ENCODE peak calls at places on chromosomes 6 and 20, in five cellular contexts. X is H54, J is uterus, D is IMR-90, W is A549. G is an unnamed sample.

GRCh38 chr6:15227827-15228318 is 18.0 kb upstream of the JARID2 start:
- DNase-seq in X (no peak), J (no peak), D (no peak), W (no peak), G (no peak)

GRCh38 chr20:34111057-34111711 is 859 bp downstream of the EIF2S2 start:
- DNase-seq in X (no peak), J (no peak), D (peak), W (peak), G (no peak)

GRCh38 chr6:97586344-97586743 is 303.3 kb upstream of the MMS22L start:
- DNase-seq in X (no peak), J (no peak), D (peak), W (peak), G (no peak)

GRCh38 chr20:39630215-39630614 is 668.1 kb downstream of the DHX35 start:
- DNase-seq in X (no peak), J (no peak), D (no peak), W (no peak), G (no peak)

GRCh38 chr20:61930776-61931475 is 134.8 kb downstream of the TAF4 start:
- DNase-seq in X (no peak), J (no peak), D (no peak), W (no peak), G (no peak)

GRCh38 chr20:16647875-16648597 is 74.8 kb upstream of the KIF16B start:
- DNase-seq in X (no peak), J (no peak), D (no peak), W (no peak), G (no peak)

GRCh38 chr6:89970609-89971337 is 76.5 kb downstream of the GJA10 start:
- DNase-seq in X (no peak), J (no peak), D (peak), W (peak), G (no peak)

GRCh38 chr20:50870572-50871161 is 60.6 kb downstream of the ADNP start:
- DNase-seq in X (no peak), J (no peak), D (peak), W (no peak), G (no peak)

GRCh38 chr6:474454-475185 is 83.1 kb downstream of the IRF4 start:
- DNase-seq in X (no peak), J (no peak), D (no peak), W (no peak), G (peak)

GRCh38 chr6:124882580-124883393 is 79.5 kb upstream of the RNF217 start:
- DNase-seq in X (no peak), J (no peak), D (peak), W (peak), G (no peak)

GRCh38 chr6:45640081-45640491 is 262.4 kb upstream of the SUPT3H start:
- DNase-seq in X (no peak), J (no peak), D (peak), W (no peak), G (no peak)

GRCh38 chr6:40328376-40328987 is 258.7 kb downstream of the LRFN2 start:
- DNase-seq in X (no peak), J (no peak), D (no peak), W (peak), G (peak)

GRCh38 chr20:34922654-34923381 is 32.8 kb downstream of the GSS start:
- DNase-seq in X (peak), J (no peak), D (peak), W (peak), G (no peak)

GRCh38 chr20:5970381-5970780 is 19.9 kb downstream of the MCM8 start:
- DNase-seq in X (no peak), J (no peak), D (no peak), W (no peak), G (no peak)

GRCh38 chr20:52130406-52130805 is 61.2 kb downstream of the ZFP64 start:
- DNase-seq in X (no peak), J (no peak), D (peak), W (no peak), G (no peak)

GRCh38 chr6:167759206-167759605 is 67.5 kb upstream of the AFDN start:
- DNase-seq in X (no peak), J (no peak), D (no peak), W (no peak), G (no peak)

GRCh38 chr6:11419763-11420453 is 117.6 kb upstream of the TMEM170B start:
- DNase-seq in X (no peak), J (no peak), D (no peak), W (no peak), G (no peak)

GRCh38 chr6:129186988-129187387 is 304.1 kb downstream of the LAMA2 start:
- DNase-seq in X (no peak), J (no peak), D (peak), W (no peak), G (no peak)

GRCh38 chr6:13425971-13426931 is 61.1 kb downstream of the GFOD1 start:
- DNase-seq in X (peak), J (peak), D (peak), W (no peak), G (no peak)

GRCh38 chr6:83221302-83221701 is 28.1 kb downstream of the RWDD2A start:
- DNase-seq in X (no peak), J (no peak), D (peak), W (no peak), G (no peak)

GRCh38 chr6:104226798-104227444 is 632.8 kb downstream of the HACE1 start:
- DNase-seq in X (no peak), J (no peak), D (no peak), W (no peak), G (no peak)

GRCh38 chr20:45934046-45934586 is 367 bp upstream of the PCIF1 start:
- DNase-seq in X (peak), J (no peak), D (peak), W (peak), G (peak)

GRCh38 chr6:105669232-105669631 is 266.4 kb upstream of the PREP start:
- DNase-seq in X (no peak), J (no peak), D (no peak), W (no peak), G (no peak)

GRCh38 chr6:49923826-49924225 is 40.1 kb downstream of the DEFB114 start:
- DNase-seq in X (no peak), J (no peak), D (no peak), W (no peak), G (no peak)

GRCh38 chr20:51487525-51488279 is 54.8 kb downstream of the NFATC2 start:
- DNase-seq in X (peak), J (peak), D (peak), W (peak), G (no peak)

GRCh38 chr6:138605958-138606357 is 106.7 kb upstream of the NHSL1 start:
- DNase-seq in X (no peak), J (no peak), D (no peak), W (no peak), G (no peak)

GRCh38 chr6:122580731-122581130 is 29.5 kb upstream of the PKIB start:
- DNase-seq in X (no peak), J (no peak), D (no peak), W (no peak), G (no peak)

GRCh38 chr6:3960754-3961361 is 111.7 kb downstream of the FAM50B start:
- DNase-seq in X (no peak), J (no peak), D (peak), W (no peak), G (no peak)

GRCh38 chr6:106360989-106361430 is 493 bp downstream of the CRYBG1 start:
- DNase-seq in X (no peak), J (no peak), D (no peak), W (no peak), G (peak)

GRCh38 chr6:39217177-39217864 is 12.0 kb downstream of the KCNK5 start:
- DNase-seq in X (no peak), J (no peak), D (no peak), W (peak), G (peak)

GRCh38 chr20:21373436-21373835 is 23.9 kb downstream of the NKX2-4 start:
- DNase-seq in X (no peak), J (no peak), D (no peak), W (no peak), G (no peak)

GRCh38 chr6:136647363-136647763 is 97.1 kb upstream of the MAP7 start:
- DNase-seq in X (no peak), J (peak), D (peak), W (no peak), G (no peak)

GRCh38 chr6:12530345-12530744 is 186.2 kb upstream of the PHACTR1 start:
- DNase-seq in X (no peak), J (no peak), D (no peak), W (no peak), G (no peak)

GRCh38 chr20:62618622-62619529 is 23.4 kb upstream of the SLCO4A1 start:
- DNase-seq in X (no peak), J (no peak), D (no peak), W (no peak), G (peak)

GRCh38 chr6:154410619-154411044 is 54.0 kb upstream of the IPCEF1 start:
- DNase-seq in X (peak), J (peak), D (peak), W (peak), G (no peak)

GRCh38 chr20:45649312-45649863 is 18.3 kb upstream of the WFDC9 start:
- DNase-seq in X (no peak), J (no peak), D (no peak), W (no peak), G (no peak)

GRCh38 chr20:56629464-56630085 is 469 bp downstream of the TFAP2C start:
- DNase-seq in X (peak), J (no peak), D (no peak), W (no peak), G (no peak)
- TF ChIP-seq POLR2A in X (no peak), J (no peak), D (no peak), W (no peak), G (no peak)

DNA sequence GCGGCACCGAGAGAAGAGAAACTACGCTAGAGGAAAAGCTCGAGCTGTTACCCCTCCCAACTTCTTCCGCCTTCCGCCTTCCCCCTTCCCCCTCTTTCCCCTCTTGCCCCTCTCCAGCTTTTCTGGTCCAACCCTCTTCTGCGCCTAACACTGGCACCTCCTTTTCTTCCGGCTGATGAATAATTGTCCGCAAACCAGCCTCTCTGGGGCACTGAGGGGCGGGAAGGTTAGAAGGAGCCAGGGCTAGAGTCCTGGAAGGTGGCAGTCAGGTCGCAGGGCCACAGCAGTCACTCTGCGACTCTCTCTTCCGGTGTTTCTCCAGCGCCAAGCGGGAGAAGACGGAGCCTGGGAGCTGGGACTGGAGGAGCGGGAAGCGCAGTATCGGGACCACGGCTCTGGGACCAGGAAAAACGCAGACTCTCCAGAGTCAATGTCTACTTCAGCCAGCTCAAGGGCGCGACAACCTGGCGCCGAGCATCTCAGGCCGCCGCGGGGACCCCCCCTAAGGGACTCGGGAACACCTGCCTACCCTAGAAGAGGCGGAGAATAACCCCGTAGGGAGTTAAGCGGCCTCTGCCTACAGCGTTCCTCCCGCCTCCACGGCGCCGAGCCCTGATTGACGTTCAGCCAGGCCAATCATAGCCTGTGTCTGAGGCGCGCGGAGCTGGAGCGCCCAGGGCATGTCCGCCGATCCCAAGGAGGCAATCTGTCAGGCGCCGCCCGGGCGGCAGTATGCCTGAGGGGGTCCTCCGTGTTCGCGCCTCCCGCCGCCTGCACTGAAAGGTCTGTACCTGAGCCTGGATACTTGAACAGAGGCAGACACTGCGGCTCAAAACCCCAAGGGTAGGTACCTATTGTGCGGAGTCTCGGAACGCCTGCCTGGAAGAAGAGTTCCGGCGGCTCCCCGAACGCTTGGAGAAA is 40.4 kb downstream of the PSMB9 start:
- DNase-seq in X (peak), J (peak), D (peak), W (peak), G (peak)
- TF ChIP-seq POLR2A in X (peak), J (peak), D (no peak), W (peak), G (peak)

DNA sequence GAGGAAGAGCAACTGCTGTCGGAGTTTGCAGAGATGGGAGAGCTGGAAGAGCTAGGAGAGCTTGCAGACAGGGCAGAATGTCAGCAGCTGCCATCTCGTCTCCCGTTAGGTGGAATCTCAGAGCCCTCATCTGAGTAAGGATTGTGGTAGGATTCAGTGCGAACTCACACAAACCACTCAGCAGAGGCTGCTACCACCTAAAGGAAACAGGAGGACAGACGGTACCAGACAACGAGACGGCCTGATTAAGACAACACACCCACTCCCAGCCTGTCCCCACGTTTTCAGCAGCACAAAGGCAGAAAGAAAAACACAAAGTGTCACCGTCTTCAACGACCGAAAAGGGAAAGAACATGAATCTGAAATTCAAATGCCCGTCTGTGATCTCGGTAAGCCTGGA is 4.1 kb downstream of the LEMD2 start:
- DNase-seq in X (no peak), J (no peak), D (no peak), W (no peak), G (no peak)
- TF ChIP-seq POLR2A in X (no peak), J (no peak), D (no peak), W (no peak), G (no peak)

DNA sequence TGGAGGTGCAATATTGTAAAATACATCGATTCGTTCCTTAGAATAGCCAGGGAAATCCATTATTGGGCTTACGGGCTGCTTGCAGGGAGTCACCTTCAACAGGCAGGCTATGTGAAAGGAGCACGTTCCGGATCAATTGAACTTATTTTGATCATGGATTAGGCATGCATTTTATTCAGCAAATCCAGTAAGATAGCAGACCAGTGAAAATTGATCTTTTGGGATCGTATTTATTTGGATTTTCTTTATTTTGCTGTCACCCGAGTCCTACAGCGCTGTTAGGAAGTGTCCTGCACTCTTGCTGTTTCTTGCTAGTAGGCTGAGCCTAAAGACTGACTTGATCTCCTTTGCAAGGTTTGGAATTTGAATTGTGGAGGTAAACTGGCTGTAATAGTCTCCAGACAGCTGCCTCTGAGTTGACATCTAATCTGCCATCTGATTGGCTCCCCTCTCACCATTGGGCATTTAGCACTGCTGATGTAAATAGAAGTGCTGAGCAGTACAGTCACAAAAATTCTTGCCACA is 3.0 kb downstream of the ARID1B start:
- DNase-seq in X (peak), J (no peak), D (peak), W (peak), G (peak)
- TF ChIP-seq POLR2A in X (no peak), J (peak), D (peak), W (no peak), G (peak)

GRCh38 chr20:54173653-54174451 is at the start of gene CYP24A1:
- DNase-seq in X (peak), J (no peak), D (no peak), W (peak), G (no peak)
- TF ChIP-seq POLR2A in X (no peak), J (no peak), D (no peak), W (peak), G (no peak)

GRCh38 chr20:415820-416322 is 7.8 kb downstream of the RBCK1 start:
- DNase-seq in X (no peak), J (no peak), D (no peak), W (no peak), G (no peak)
- TF ChIP-seq POLR2A in X (no peak), J (no peak), D (no peak), W (no peak), G (no peak)

DNA sequence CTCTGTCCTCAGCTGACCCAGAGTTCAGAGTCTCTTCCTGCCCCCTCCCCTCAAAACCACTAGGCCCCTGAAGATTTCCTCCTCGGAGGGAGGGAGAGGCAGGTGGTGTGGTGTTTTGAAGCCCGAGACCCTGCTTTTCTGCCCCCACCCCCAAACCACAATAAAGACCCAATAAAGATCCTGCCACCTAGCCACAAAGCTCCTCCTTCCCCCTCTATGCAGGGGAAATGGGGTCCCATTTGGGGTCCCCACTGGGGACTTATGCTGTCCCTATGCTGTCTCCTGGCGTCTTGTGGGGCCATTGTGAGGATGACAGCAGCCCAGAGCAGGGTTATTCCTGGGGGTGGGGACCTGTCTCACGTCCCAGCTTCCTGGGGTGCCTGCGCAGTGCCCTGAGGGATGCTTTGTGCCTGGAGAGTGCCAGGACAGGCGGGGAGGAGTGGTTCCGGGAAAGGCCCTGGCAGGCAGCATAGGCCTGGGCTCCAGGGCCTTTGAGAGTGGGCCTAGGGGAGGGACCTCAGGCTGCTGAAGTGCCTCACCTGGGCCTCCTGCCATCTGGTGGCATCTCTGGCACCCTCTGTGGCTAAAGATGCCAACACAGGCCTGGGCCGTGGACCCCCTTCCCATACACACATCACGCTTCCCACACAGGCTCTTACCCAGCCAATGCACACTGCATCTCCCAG is 8.0 kb upstream of the ARMC12 start:
- DNase-seq in X (no peak), J (peak), D (no peak), W (no peak), G (peak)
- TF ChIP-seq POLR2A in X (no peak), J (no peak), D (no peak), W (no peak), G (no peak)

DNA sequence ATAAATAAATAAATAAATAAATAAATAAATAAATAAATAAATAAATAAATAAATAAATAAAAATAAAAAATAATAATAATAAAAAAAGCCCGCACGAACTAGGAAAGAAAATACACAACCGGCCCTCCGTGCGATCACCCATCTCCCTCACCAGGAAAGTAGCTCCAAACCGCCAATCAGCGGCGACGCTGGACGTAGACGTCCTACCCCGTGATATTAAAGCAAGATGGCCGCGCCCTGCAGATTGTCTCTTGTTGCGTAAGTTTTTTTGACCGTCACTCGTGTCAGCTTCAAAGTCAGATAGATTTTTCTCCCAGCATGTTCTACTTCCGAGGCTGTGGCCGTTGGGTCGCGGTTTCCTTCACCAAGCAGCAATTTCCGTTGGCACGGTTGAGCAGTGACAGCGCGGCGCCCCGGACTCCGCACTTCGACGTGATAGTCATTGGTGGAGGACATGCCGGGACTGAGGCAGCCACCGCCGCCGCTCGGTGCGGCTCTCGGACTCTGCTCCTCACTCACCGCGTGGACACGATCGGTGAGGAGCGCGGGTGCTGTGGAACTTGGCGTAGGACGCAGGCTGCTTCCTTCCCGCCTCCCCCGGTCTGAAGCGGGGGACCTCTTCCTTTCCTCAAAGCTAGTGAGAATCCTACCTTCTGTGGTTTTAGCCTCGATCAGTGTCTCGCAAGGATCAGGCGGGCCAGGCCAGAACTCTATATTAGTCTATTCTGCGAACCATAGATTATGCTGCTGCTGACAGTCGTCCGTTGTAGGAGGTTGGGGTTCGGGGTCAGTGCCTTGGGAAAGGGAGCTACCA is at the start of gene MTO1:
- DNase-seq in X (peak), J (peak), D (peak), W (peak), G (peak)
- TF ChIP-seq POLR2A in X (peak), J (peak), D (peak), W (peak), G (peak)

GRCh38 chr6:36443951-36444428 is 1.2 kb downstream of the KCTD20 start:
- DNase-seq in X (peak), J (no peak), D (peak), W (peak), G (no peak)

GRCh38 chr6:36443498-36443844 is 671 bp downstream of the KCTD20 start:
- DNase-seq in X (no peak), J (no peak), D (no peak), W (no peak), G (no peak)

GRCh38 chr6:36442083-36442670 is 477 bp downstream of the PXT1 start:
- DNase-seq in X (no peak), J (no peak), D (no peak), W (no peak), G (no peak)

GRCh38 chr6:36441307-36441894 is 1.3 kb downstream of the PXT1 start:
- DNase-seq in X (peak), J (peak), D (peak), W (peak), G (peak)

GRCh38 chr6:36442671-36443497 is at the start of the genes KCTD20 and PXT1:
- DNase-seq in X (peak), J (peak), D (peak), W (peak), G (peak)
- TF ChIP-seq POLR2A in X (peak), J (peak), D (peak), W (peak), G (peak)